ENCODE peak calls at places on chromosome 20, in four cellular contexts. J is uterus; K is activated T-helper 1 cell treated with anti-CD3 and anti-CD28 coated beads, Interleukin-2, amount 50 U/mL, for 16 hours; D is NAMALWA. E is an unnamed sample.

GRCh38 chr20:36102809-36103596 is 51.5 kb upstream of the EPB41L1 start:
- DNase-seq in J (no peak), K (no peak), D (no peak), E (no peak)

GRCh38 chr20:29873946-29874345 is 1383.5 kb upstream of the DEFB115 start:
- DNase-seq in J (no peak), K (no peak), D (peak), E (no peak)

GRCh38 chr20:57939499-57939898 is 229.7 kb upstream of the PMEPA1 start:
- DNase-seq in J (no peak), K (no peak), D (no peak), E (no peak)

GRCh38 chr20:32727663-32728062 is 15.6 kb downstream of the COMMD7 start:
- DNase-seq in J (no peak), K (no peak), D (no peak), E (no peak)

GRCh38 chr20:54067606-54068174 is 2.7 kb downstream of the BCAS1 start:
- DNase-seq in J (no peak), K (no peak), D (no peak), E (no peak)

GRCh38 chr20:51712501-51713212 is 55.5 kb downstream of the ATP9A start:
- DNase-seq in J (no peak), K (no peak), D (no peak), E (no peak)

GRCh38 chr20:34604980-34605788 is 46.7 kb downstream of the MAP1LC3A start:
- DNase-seq in J (peak), K (no peak), D (no peak), E (no peak)

GRCh38 chr20:3698511-3699436 is 13.6 kb downstream of the SIGLEC1 start:
- DNase-seq in J (no peak), K (no peak), D (no peak), E (no peak)

GRCh38 chr20:17710379-17711305 is 10.9 kb downstream of the BANF2 start:
- DNase-seq in J (peak), K (no peak), D (no peak), E (no peak)

GRCh38 chr20:8303651-8304050 is 171.6 kb downstream of the PLCB1 start:
- DNase-seq in J (no peak), K (no peak), D (no peak), E (no peak)

GRCh38 chr20:49380245-49380875 is 102.1 kb downstream of the KCNB1 start:
- DNase-seq in J (no peak), K (no peak), D (no peak), E (no peak)

GRCh38 chr20:36472656-36473071 is 68.7 kb upstream of the MYL9 start:
- DNase-seq in J (peak), K (no peak), D (no peak), E (peak)